ENCODE peak calls at places on chromosomes 11 and 22, in four cellular contexts. G, S, Y and A are unnamed samples.

GRCh38 chr11:842370-843002 is at the start of the genes POLR2L and TSPAN4:
- DNase-seq in S (peak; percentile 88), Y (peak; percentile 68), G (peak; percentile 78), A (peak; percentile 83)

GRCh38 chr11:44574620-44575287 is 9.3 kb downstream of the CD82 start:
- DNase-seq in G (no peak), S (no peak), Y (peak; percentile 84), A (peak; percentile 95)

GRCh38 chr11:46120711-46121327 is 435 bp downstream of the PHF21A start:
- DNase-seq in Y (peak; percentile 53), G (peak; percentile 34), S (no peak), A (peak; percentile 76)

GRCh38 chr11:61957028-61957770 is 7.0 kb downstream of the BEST1 start:
- DNase-seq in G (peak; percentile 11), S (no peak), Y (no peak), A (no peak)

GRCh38 chr11:131389582-131389981 is 19.2 kb downstream of the NTM start:
- DNase-seq in Y (no peak), S (no peak), G (no peak), A (peak; percentile 19)

GRCh38 chr22:50167689-50168489 is 2.6 kb upstream of the PANX2 start:
- DNase-seq in S (no peak), Y (no peak), G (no peak), A (no peak)

GRCh38 chr11:14374922-14375630 is 16.1 kb upstream of the RRAS2 start:
- DNase-seq in Y (no peak), S (no peak), G (no peak), A (no peak)

GRCh38 chr11:75341583-75341982 is 9.9 kb downstream of the ARRB1 start:
- DNase-seq in S (no peak), G (no peak), Y (no peak), A (no peak)

GRCh38 chr11:64842366-64842759 is 2.1 kb downstream of the CDC42BPG start:
- DNase-seq in S (no peak), Y (no peak), G (no peak), A (no peak)

GRCh38 chr22:28907311-28908008 is 24.1 kb downstream of the ZNRF3 start:
- DNase-seq in Y (no peak), G (no peak), S (no peak), A (no peak)

GRCh38 chr22:40220316-40221054 is 42.8 kb downstream of the TNRC6B start:
- DNase-seq in G (no peak), S (no peak), Y (no peak), A (no peak)

GRCh38 chr11:123301696-123302400 is 106.8 kb upstream of the CLMP start:
- DNase-seq in Y (no peak), S (peak; percentile 65), G (peak; percentile 62), A (peak; percentile 14)

GRCh38 chr11:78038697-78039313 is 15.7 kb upstream of the KCTD14 start:
- DNase-seq in S (no peak), G (no peak), Y (no peak), A (no peak)

GRCh38 chr11:2213890-2214526 is 42.4 kb upstream of the TH start:
- DNase-seq in Y (no peak), G (no peak), S (no peak), A (no peak)

GRCh38 chr11:83195176-83195531 is 1.6 kb downstream of the ANKRD42 start:
- DNase-seq in G (peak; percentile 5), S (no peak), Y (no peak), A (no peak)

GRCh38 chr11:23865341-23865975 is 631.4 kb upstream of the LUZP2 start:
- DNase-seq in G (no peak), Y (no peak), S (no peak), A (peak; percentile 32)

GRCh38 chr11:79414644-79415317 is 26.0 kb downstream of the TENM4 start:
- DNase-seq in G (no peak), S (no peak), Y (peak; percentile 59), A (peak; percentile 85)

GRCh38 chr11:65187971-65188461 is 6.3 kb downstream of the CAPN1 start:
- DNase-seq in S (no peak), G (no peak), Y (no peak), A (no peak)

GRCh38 chr11:103541186-103541795 is 432.1 kb downstream of the DYNC2H1 start:
- DNase-seq in Y (no peak), S (no peak), G (no peak), A (peak; percentile 21)

GRCh38 chr22:37502342-37503182 is 16.4 kb upstream of the MFNG start:
- DNase-seq in S (no peak), G (peak; percentile 90), Y (no peak), A (no peak)

GRCh38 chr11:76777325-76777724 is 5.8 kb upstream of the TSKU start:
- DNase-seq in Y (no peak), S (no peak), G (no peak), A (no peak)

GRCh38 chr11:10550988-10551657 is 10.1 kb upstream of the RNF141 start:
- DNase-seq in Y (no peak), S (no peak), G (no peak), A (peak; percentile 55)

GRCh38 chr11:129410561-129410960 is 34.9 kb downstream of the BARX2 start:
- DNase-seq in G (no peak), Y (no peak), S (no peak), A (no peak)

GRCh38 chr11:34602245-34602644 is 18.6 kb upstream of the EHF start:
- DNase-seq in S (no peak), G (no peak), Y (no peak), A (no peak)

GRCh38 chr22:46580940-46581579 is 39.1 kb upstream of the GRAMD4 start:
- DNase-seq in Y (no peak), S (no peak), G (no peak), A (no peak)

GRCh38 chr11:47248304-47248663 is 330 bp downstream of the ACP2 start:
- DNase-seq in S (no peak), Y (no peak), G (peak; percentile 47), A (peak; percentile 61)

GRCh38 chr11:27613670-27613950 is 86.6 kb downstream of the BDNF start:
- DNase-seq in G (no peak), Y (peak; percentile 11), S (no peak), A (no peak)

GRCh38 chr11:82701847-82702520 is 31.7 kb downstream of the FAM181B start:
- DNase-seq in S (no peak), Y (no peak), G (peak; percentile 44), A (peak; percentile 42)

GRCh38 chr11:77479746-77480352 is 6.0 kb upstream of the PAK1 start:
- DNase-seq in S (no peak), G (no peak), Y (no peak), A (no peak)

GRCh38 chr11:74837191-74837590 is 88.5 kb downstream of the RNF169 start:
- DNase-seq in G (no peak), Y (no peak), S (no peak), A (no peak)

GRCh38 chr11:1261241-1262071 is 38.6 kb downstream of the MUC5B start:
- DNase-seq in S (no peak), G (no peak), Y (no peak), A (no peak)

GRCh38 chr22:19105867-19106802 is 16.1 kb downstream of the DGCR2 start:
- DNase-seq in S (peak; percentile 62), G (peak; percentile 45), Y (no peak), A (no peak)

GRCh38 chr11:111018571-111018970 is 227.0 kb upstream of the POU2AF2 start:
- DNase-seq in G (no peak), S (no peak), Y (no peak), A (peak; percentile 77)

GRCh38 chr22:26484360-26484706 is 656 bp downstream of the SRRD start:
- DNase-seq in G (no peak), Y (no peak), S (no peak), A (peak; percentile 41)

GRCh38 chr11:14773755-14774154 is 118.3 kb downstream of the CYP2R1 start:
- DNase-seq in Y (no peak), S (no peak), G (peak; percentile 3), A (peak; percentile 5)

GRCh38 chr22:39472570-39473556 is 16.1 kb downstream of the MGAT3 start:
- DNase-seq in Y (no peak), G (no peak), S (no peak), A (no peak)